ENCODE peak calls at places on chromosomes 7 and 10, in seven cellular contexts. One of them, this sample, is unnamed.

GRCh38 chr7:83547526-83547925 is 101.4 kb downstream of the SEMA3E start:
- DNase-seq in adrenal gland: no peak
- DNase-seq in adipocyte: peak; percentile 30
- DNase-seq in hepatocyte: peak; percentile 52
- DNase-seq in OCI-LY7: no peak
- DNase-seq in skeletal muscle cell: peak; percentile 57
- DNase-seq in heart left ventricle: no peak
- DNase-seq in this sample: no peak

GRCh38 chr7:7131273-7131672 is 51.1 kb upstream of the C1GALT1 start:
- DNase-seq in adrenal gland: no peak
- DNase-seq in adipocyte: peak; percentile 25
- DNase-seq in hepatocyte: no peak
- DNase-seq in OCI-LY7: no peak
- DNase-seq in skeletal muscle cell: no peak
- DNase-seq in heart left ventricle: no peak
- DNase-seq in this sample: no peak

GRCh38 chr10:18576586-18576985 is 74.8 kb downstream of the NSUN6 start:
- DNase-seq in adrenal gland: no peak
- DNase-seq in adipocyte: no peak
- DNase-seq in hepatocyte: no peak
- DNase-seq in OCI-LY7: no peak
- DNase-seq in skeletal muscle cell: no peak
- DNase-seq in heart left ventricle: no peak
- DNase-seq in this sample: no peak

GRCh38 chr10:122207596-122207995 is 63.5 kb upstream of the BTBD16 start:
- DNase-seq in adrenal gland: no peak
- DNase-seq in adipocyte: no peak
- DNase-seq in hepatocyte: no peak
- DNase-seq in OCI-LY7: no peak
- DNase-seq in skeletal muscle cell: no peak
- DNase-seq in heart left ventricle: no peak
- DNase-seq in this sample: no peak

GRCh38 chr10:74766501-74766900 is 59.9 kb upstream of the KAT6B start:
- DNase-seq in adrenal gland: no peak
- DNase-seq in adipocyte: no peak
- DNase-seq in hepatocyte: no peak
- DNase-seq in OCI-LY7: no peak
- DNase-seq in skeletal muscle cell: no peak
- DNase-seq in heart left ventricle: no peak
- DNase-seq in this sample: no peak

GRCh38 chr10:121942749-121943148 is 14.9 kb upstream of the ATE1 start:
- DNase-seq in adrenal gland: peak; percentile 13
- DNase-seq in adipocyte: peak; percentile 84
- DNase-seq in hepatocyte: peak; percentile 17
- DNase-seq in OCI-LY7: no peak
- DNase-seq in skeletal muscle cell: peak; percentile 98
- DNase-seq in heart left ventricle: no peak
- DNase-seq in this sample: no peak

GRCh38 chr10:120262857-120263547 is 194.0 kb upstream of the PLPP4 start:
- DNase-seq in adrenal gland: no peak
- DNase-seq in adipocyte: no peak
- DNase-seq in hepatocyte: no peak
- DNase-seq in OCI-LY7: no peak
- DNase-seq in skeletal muscle cell: no peak
- DNase-seq in heart left ventricle: no peak
- DNase-seq in this sample: no peak

GRCh38 chr10:28314211-28314610 is 11.3 kb upstream of the MPP7 start:
- DNase-seq in adrenal gland: no peak
- DNase-seq in adipocyte: no peak
- DNase-seq in hepatocyte: no peak
- DNase-seq in OCI-LY7: no peak
- DNase-seq in skeletal muscle cell: no peak
- DNase-seq in heart left ventricle: no peak
- DNase-seq in this sample: no peak

GRCh38 chr7:3888096-3888495 is 587.0 kb downstream of the SDK1 start:
- DNase-seq in adrenal gland: no peak
- DNase-seq in adipocyte: no peak
- DNase-seq in hepatocyte: no peak
- DNase-seq in OCI-LY7: no peak
- DNase-seq in skeletal muscle cell: no peak
- DNase-seq in heart left ventricle: no peak
- DNase-seq in this sample: no peak

GRCh38 chr10:7756360-7756992 is 31.3 kb downstream of the KIN start:
- DNase-seq in adrenal gland: peak; percentile 68
- DNase-seq in adipocyte: peak; percentile 24
- DNase-seq in hepatocyte: peak; percentile 22
- DNase-seq in OCI-LY7: peak; percentile 41
- DNase-seq in skeletal muscle cell: no peak
- DNase-seq in heart left ventricle: no peak
- DNase-seq in this sample: no peak

GRCh38 chr7:151876899-151877777 is at the start of gene PRKAG2:
- DNase-seq in adrenal gland: peak; percentile 55
- DNase-seq in adipocyte: peak; percentile 52
- DNase-seq in hepatocyte: peak; percentile 73
- DNase-seq in OCI-LY7: no peak
- DNase-seq in skeletal muscle cell: no peak
- DNase-seq in heart left ventricle: peak; percentile 78
- DNase-seq in this sample: peak; percentile 93

GRCh38 chr7:8637322-8637721 is 203.9 kb downstream of the NXPH1 start:
- DNase-seq in adrenal gland: no peak
- DNase-seq in adipocyte: no peak
- DNase-seq in hepatocyte: no peak
- DNase-seq in OCI-LY7: no peak
- DNase-seq in skeletal muscle cell: no peak
- DNase-seq in heart left ventricle: no peak
- DNase-seq in this sample: no peak

GRCh38 chr7:25669300-25669781 is 441.1 kb upstream of the NPVF start:
- DNase-seq in adrenal gland: no peak
- DNase-seq in adipocyte: no peak
- DNase-seq in hepatocyte: no peak
- DNase-seq in OCI-LY7: no peak
- DNase-seq in skeletal muscle cell: no peak
- DNase-seq in heart left ventricle: no peak
- DNase-seq in this sample: no peak

GRCh38 chr10:121935702-121936101 is 7.9 kb upstream of the ATE1 start:
- DNase-seq in adrenal gland: no peak
- DNase-seq in adipocyte: peak; percentile 57
- DNase-seq in hepatocyte: peak; percentile 73
- DNase-seq in OCI-LY7: no peak
- DNase-seq in skeletal muscle cell: no peak
- DNase-seq in heart left ventricle: no peak
- DNase-seq in this sample: no peak

GRCh38 chr10:60883187-60883586 is 60.8 kb downstream of the RHOBTB1 start:
- DNase-seq in adrenal gland: peak; percentile 17
- DNase-seq in adipocyte: peak; percentile 4
- DNase-seq in hepatocyte: peak; percentile 37
- DNase-seq in OCI-LY7: peak; percentile 12
- DNase-seq in skeletal muscle cell: no peak
- DNase-seq in heart left ventricle: no peak
- DNase-seq in this sample: no peak

GRCh38 chr10:114631678-114632417 is 26.2 kb downstream of the ABLIM1 start:
- DNase-seq in adrenal gland: peak; percentile 62
- DNase-seq in adipocyte: peak; percentile 85
- DNase-seq in hepatocyte: peak; percentile 85
- DNase-seq in OCI-LY7: no peak
- DNase-seq in skeletal muscle cell: no peak
- DNase-seq in heart left ventricle: peak; percentile 67
- DNase-seq in this sample: peak; percentile 78
- H3K4me3 ChIP-seq in adrenal gland: peak overlapping the region; percentile 67
- H3K4me3 ChIP-seq in adipocyte: peak overlapping the region; percentile 86
- H3K4me3 ChIP-seq in hepatocyte: peak overlapping the region; percentile 80
- H3K4me3 ChIP-seq in OCI-LY7: no peak overlapping the region
- H3K4me3 ChIP-seq in skeletal muscle cell: peak overlapping the region; percentile 53
- H3K4me3 ChIP-seq in heart left ventricle: peak overlapping the region; percentile 70
- H3K4me3 ChIP-seq in this sample: no peak overlapping the region

GRCh38 chr7:1459930-1460756 is 873 bp upstream of the MICALL2 start:
- DNase-seq in adrenal gland: peak; percentile 56
- DNase-seq in adipocyte: peak; percentile 61
- DNase-seq in hepatocyte: peak; percentile 43
- DNase-seq in OCI-LY7: no peak
- DNase-seq in skeletal muscle cell: no peak
- DNase-seq in heart left ventricle: peak; percentile 60
- DNase-seq in this sample: peak; percentile 86
- H3K4me3 ChIP-seq in adrenal gland: peak overlapping the region; percentile 63
- H3K4me3 ChIP-seq in adipocyte: peak overlapping the region; percentile 81
- H3K4me3 ChIP-seq in hepatocyte: no peak overlapping the region
- H3K4me3 ChIP-seq in OCI-LY7: peak overlapping the region; percentile 53
- H3K4me3 ChIP-seq in skeletal muscle cell: peak overlapping the region; percentile 52
- H3K4me3 ChIP-seq in heart left ventricle: peak overlapping the region; percentile 92
- H3K4me3 ChIP-seq in this sample: peak overlapping the region; percentile 18

GRCh38 chr10:21100871-21101514 is 203.9 kb upstream of the NEBL start:
- DNase-seq in adrenal gland: no peak
- DNase-seq in adipocyte: no peak
- DNase-seq in hepatocyte: no peak
- DNase-seq in OCI-LY7: no peak
- DNase-seq in skeletal muscle cell: peak; percentile 73
- DNase-seq in heart left ventricle: no peak
- DNase-seq in this sample: no peak

GRCh38 chr10:21097926-21098355 is 200.8 kb upstream of the NEBL start:
- DNase-seq in adrenal gland: no peak
- DNase-seq in adipocyte: no peak
- DNase-seq in hepatocyte: no peak
- DNase-seq in OCI-LY7: no peak
- DNase-seq in skeletal muscle cell: no peak
- DNase-seq in heart left ventricle: no peak
- DNase-seq in this sample: no peak

GRCh38 chr10:21100190-21100589 is 203.1 kb upstream of the NEBL start:
- DNase-seq in adrenal gland: no peak
- DNase-seq in adipocyte: no peak
- DNase-seq in hepatocyte: no peak
- DNase-seq in OCI-LY7: no peak
- DNase-seq in skeletal muscle cell: no peak
- DNase-seq in heart left ventricle: no peak
- DNase-seq in this sample: no peak

GRCh38 chr10:21095494-21096055 is 198.5 kb upstream of the NEBL start:
- DNase-seq in adrenal gland: no peak
- DNase-seq in adipocyte: no peak
- DNase-seq in hepatocyte: no peak
- DNase-seq in OCI-LY7: no peak
- DNase-seq in skeletal muscle cell: no peak
- DNase-seq in heart left ventricle: no peak
- DNase-seq in this sample: no peak

GRCh38 chr10:21099291-21099800 is 202.2 kb upstream of the NEBL start:
- DNase-seq in adrenal gland: no peak
- DNase-seq in adipocyte: no peak
- DNase-seq in hepatocyte: no peak
- DNase-seq in OCI-LY7: no peak
- DNase-seq in skeletal muscle cell: no peak
- DNase-seq in heart left ventricle: peak; percentile 30
- DNase-seq in this sample: no peak
- H3K4me3 ChIP-seq in adrenal gland: no peak overlapping the region
- H3K4me3 ChIP-seq in adipocyte: no peak overlapping the region
- H3K4me3 ChIP-seq in hepatocyte: no peak overlapping the region
- H3K4me3 ChIP-seq in OCI-LY7: no peak overlapping the region
- H3K4me3 ChIP-seq in skeletal muscle cell: no peak overlapping the region
- H3K4me3 ChIP-seq in heart left ventricle: no peak overlapping the region
- H3K4me3 ChIP-seq in this sample: no peak overlapping the region

GRCh38 chr7:47807756-47808155 is 140.5 kb downstream of the PKD1L1 start:
- DNase-seq in adrenal gland: peak; percentile 6
- DNase-seq in adipocyte: no peak
- DNase-seq in hepatocyte: no peak
- DNase-seq in OCI-LY7: peak; percentile 57
- DNase-seq in skeletal muscle cell: no peak
- DNase-seq in heart left ventricle: no peak
- DNase-seq in this sample: no peak

GRCh38 chr7:47807126-47807525 is 141.1 kb downstream of the PKD1L1 start:
- DNase-seq in adrenal gland: no peak
- DNase-seq in adipocyte: no peak
- DNase-seq in hepatocyte: no peak
- DNase-seq in OCI-LY7: no peak
- DNase-seq in skeletal muscle cell: no peak
- DNase-seq in heart left ventricle: no peak
- DNase-seq in this sample: no peak

GRCh38 chr7:47804767-47805545 is 143.3 kb downstream of the PKD1L1 start:
- DNase-seq in adrenal gland: no peak
- DNase-seq in adipocyte: no peak
- DNase-seq in hepatocyte: no peak
- DNase-seq in OCI-LY7: no peak
- DNase-seq in skeletal muscle cell: no peak
- DNase-seq in heart left ventricle: no peak
- DNase-seq in this sample: no peak

GRCh38 chr7:47808321-47808720 is 139.9 kb downstream of the PKD1L1 start:
- DNase-seq in adrenal gland: no peak
- DNase-seq in adipocyte: no peak
- DNase-seq in hepatocyte: no peak
- DNase-seq in OCI-LY7: no peak
- DNase-seq in skeletal muscle cell: no peak
- DNase-seq in heart left ventricle: no peak
- DNase-seq in this sample: no peak

DNA sequence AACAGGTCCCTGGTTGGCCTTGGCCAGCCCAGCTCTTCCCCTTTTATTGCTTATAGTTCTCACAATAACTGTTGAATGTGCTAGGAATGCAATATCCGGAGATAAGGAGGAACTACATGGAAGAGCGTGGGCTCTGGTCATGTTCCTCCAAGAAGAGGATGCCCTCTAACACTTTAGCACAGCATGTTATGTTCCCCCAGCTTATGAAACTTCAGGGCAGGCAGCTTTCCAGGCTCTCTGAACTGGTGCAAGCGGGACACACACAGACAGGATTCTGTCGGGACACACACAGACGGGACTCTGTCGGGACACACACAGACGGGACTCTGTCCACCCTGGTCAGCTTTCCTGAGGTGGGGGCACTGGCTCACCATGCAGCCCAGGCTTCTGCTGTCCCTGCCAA is 141.6 kb downstream of the PKD1L1 start:
- DNase-seq in adrenal gland: peak; percentile 47
- DNase-seq in adipocyte: no peak
- DNase-seq in hepatocyte: no peak
- DNase-seq in OCI-LY7: no peak
- DNase-seq in skeletal muscle cell: no peak
- DNase-seq in heart left ventricle: peak; percentile 35
- DNase-seq in this sample: no peak
- H3K4me3 ChIP-seq in adrenal gland: no peak overlapping the region
- H3K4me3 ChIP-seq in adipocyte: no peak overlapping the region
- H3K4me3 ChIP-seq in hepatocyte: no peak overlapping the region
- H3K4me3 ChIP-seq in OCI-LY7: no peak overlapping the region
- H3K4me3 ChIP-seq in skeletal muscle cell: no peak overlapping the region
- H3K4me3 ChIP-seq in heart left ventricle: no peak overlapping the region
- H3K4me3 ChIP-seq in this sample: peak overlapping the region; percentile 13

DNA sequence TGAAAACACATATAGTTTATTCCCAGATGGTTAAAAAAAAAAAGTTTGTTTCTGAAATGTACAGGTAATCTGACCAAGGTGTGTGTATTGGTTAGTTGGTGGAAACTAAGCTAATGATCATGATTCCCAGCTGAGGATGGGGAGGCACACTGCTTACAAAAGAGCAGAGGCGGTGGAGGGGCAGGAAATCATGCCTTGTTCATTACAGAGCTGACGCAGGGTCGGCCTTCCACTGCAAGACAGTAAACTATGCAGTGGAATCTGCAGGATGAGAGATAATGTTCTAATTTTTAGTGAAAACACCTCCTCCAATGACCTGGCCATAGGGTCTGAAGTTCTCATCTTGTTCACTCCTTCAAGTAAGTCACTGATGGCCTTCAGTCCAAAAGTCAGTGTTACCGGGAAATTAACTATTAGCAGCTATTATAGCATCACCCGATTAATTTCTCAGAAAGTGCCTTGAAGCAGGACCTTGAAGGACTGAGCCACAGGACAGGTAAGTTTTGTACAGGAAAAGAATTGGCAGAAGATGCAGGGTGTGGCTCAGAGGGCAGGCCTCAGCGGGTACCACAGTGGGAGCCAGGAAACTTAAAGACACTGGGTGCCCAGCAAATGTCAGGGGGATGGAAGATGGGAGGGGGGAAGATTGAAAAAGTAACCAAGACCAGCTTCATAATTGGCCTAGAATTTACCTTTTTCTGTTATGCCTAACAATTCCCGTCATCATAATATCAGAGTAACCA is 36.0 kb downstream of the MYOF start:
- DNase-seq in adrenal gland: peak; percentile 23
- DNase-seq in adipocyte: no peak
- DNase-seq in hepatocyte: no peak
- DNase-seq in OCI-LY7: no peak
- DNase-seq in skeletal muscle cell: no peak
- DNase-seq in heart left ventricle: no peak
- DNase-seq in this sample: no peak
- H3K4me3 ChIP-seq in adrenal gland: no peak overlapping the region
- H3K4me3 ChIP-seq in adipocyte: no peak overlapping the region
- H3K4me3 ChIP-seq in hepatocyte: no peak overlapping the region
- H3K4me3 ChIP-seq in OCI-LY7: no peak overlapping the region
- H3K4me3 ChIP-seq in skeletal muscle cell: no peak overlapping the region
- H3K4me3 ChIP-seq in heart left ventricle: no peak overlapping the region
- H3K4me3 ChIP-seq in this sample: no peak overlapping the region